ENCODE peak calls at places on chromosome 18, in four cellular contexts. L is K562; J is AG04450; T is CD4-positive, alpha-beta memory T cell. X is an unnamed sample.

GRCh38 chr18:50306944-50307343 is 19.5 kb upstream of the CXXC1 start:
- DNase-seq in J (no peak), L (no peak), T (no peak), X (no peak)

GRCh38 chr18:79442508-79443221 is 46.9 kb downstream of the NFATC1 start:
- DNase-seq in T (no peak), J (no peak), L (no peak), X (no peak)

GRCh38 chr18:44047585-44047984 is 633.1 kb upstream of the SETBP1 start:
- DNase-seq in T (no peak), L (no peak), J (no peak), X (no peak)

GRCh38 chr18:63963610-63964256 is 6.1 kb upstream of the SERPINB8 start:
- DNase-seq in L (no peak), J (peak), T (peak), X (peak)

GRCh38 chr18:50653402-50654093 is 93.7 kb downstream of the MAPK4 start:
- DNase-seq in L (no peak), T (no peak), J (no peak), X (no peak)

GRCh38 chr18:78812067-78812466 is 167.6 kb upstream of the SALL3 start:
- DNase-seq in J (no peak), L (no peak), T (no peak), X (no peak)

GRCh38 chr18:79924814-79925655 is 26.4 kb downstream of the SLC66A2 start:
- DNase-seq in T (no peak), L (no peak), J (no peak), X (no peak)

GRCh38 chr18:26357960-26358359 is 131.7 kb downstream of the TAF4B start:
- DNase-seq in L (no peak), J (no peak), T (no peak), X (no peak)

GRCh38 chr18:68918216-68918615 is 120.3 kb downstream of the CCDC102B start:
- DNase-seq in J (no peak), L (no peak), T (no peak), X (no peak)

GRCh38 chr18:8217041-8217564 is 392.1 kb upstream of the RAB12 start:
- DNase-seq in T (no peak), J (no peak), L (no peak), X (no peak)

GRCh38 chr18:76431437-76432273 is 63.4 kb downstream of the ZNF516 start:
- DNase-seq in J (no peak), L (peak), T (no peak), X (no peak)

GRCh38 chr18:52427521-52428175 is 87.7 kb downstream of the DCC start:
- DNase-seq in L (no peak), T (no peak), J (no peak), X (no peak)

GRCh38 chr18:9971313-9971920 is 57.6 kb downstream of the VAPA start:
- DNase-seq in J (peak), T (peak), L (peak), X (peak)
- H3K4me3 ChIP-seq in J (no peak), T (no peak), L (no peak), X (no peak)

DNA sequence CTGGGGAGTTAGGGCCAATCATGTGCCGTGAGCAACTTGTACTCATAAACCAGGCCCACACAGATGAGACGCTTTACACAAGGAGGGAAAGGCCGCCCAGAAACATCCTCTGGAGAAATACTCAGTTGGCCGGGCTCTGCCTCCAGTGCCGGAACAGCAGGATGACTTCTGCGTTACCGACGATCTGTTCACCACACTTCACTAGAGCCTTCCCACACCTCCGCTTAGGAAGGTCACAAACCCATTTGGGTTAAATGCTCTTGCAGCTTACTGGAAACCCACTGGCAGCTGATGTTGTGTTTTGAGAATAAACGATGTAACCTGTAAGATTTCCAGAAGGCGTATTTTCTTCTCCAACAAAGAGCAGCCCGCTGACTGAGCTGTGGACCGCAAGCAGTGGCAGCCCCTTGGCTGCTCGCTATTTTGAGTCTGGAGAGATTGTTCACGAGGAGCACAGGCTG is 44.1 kb downstream of the COLEC12 start:
- DNase-seq in T (no peak), L (no peak), J (no peak), X (no peak)
- H3K4me3 ChIP-seq in T (no peak), L (no peak), J (peak), X (no peak)

DNA sequence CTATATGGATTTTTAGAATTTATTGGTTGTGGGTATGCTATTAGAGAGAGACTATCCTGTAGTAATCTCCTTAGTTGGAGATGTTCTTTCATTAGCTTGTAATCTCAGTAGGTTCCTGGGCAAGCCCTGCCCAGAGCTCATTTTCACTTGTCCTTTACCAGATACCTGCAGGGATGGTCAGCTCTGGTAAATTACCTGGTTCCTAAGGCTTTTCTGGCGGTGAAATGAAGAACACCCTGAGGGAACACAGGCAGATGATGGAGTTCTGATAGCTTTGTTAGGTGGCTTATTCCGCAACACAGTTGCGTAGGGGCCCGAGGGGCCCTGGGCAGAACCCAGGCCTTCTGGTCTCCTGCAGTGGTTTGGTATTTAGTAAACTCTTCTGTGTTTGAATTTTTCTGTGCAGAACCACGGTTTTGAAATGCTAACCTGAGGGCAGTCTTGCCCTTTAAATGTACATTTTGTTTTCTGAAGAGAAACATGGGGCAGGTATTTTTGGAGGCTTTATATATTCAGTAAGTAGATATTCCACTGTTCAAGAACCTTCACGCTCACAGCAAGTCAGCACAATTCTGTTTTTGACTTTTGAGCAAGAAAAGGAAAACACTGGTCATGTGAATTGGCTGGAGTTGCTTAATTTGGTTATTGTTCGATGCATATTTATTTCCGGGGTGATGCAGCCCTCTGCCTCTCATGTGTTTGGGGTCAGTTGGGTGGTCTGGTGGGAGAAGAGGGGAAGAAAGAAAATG is 22.4 kb downstream of the ZNF532 start:
- DNase-seq in L (no peak), J (no peak), T (no peak), X (no peak)
- H3K4me3 ChIP-seq in L (no peak), J (no peak), T (no peak), X (no peak)

GRCh38 chr18:58106674-58107058 is 62.6 kb downstream of the NEDD4L start:
- DNase-seq in T (no peak), J (no peak), L (no peak), X (no peak)
- H3K4me3 ChIP-seq in T (no peak), J (no peak), L (no peak), X (no peak)

DNA sequence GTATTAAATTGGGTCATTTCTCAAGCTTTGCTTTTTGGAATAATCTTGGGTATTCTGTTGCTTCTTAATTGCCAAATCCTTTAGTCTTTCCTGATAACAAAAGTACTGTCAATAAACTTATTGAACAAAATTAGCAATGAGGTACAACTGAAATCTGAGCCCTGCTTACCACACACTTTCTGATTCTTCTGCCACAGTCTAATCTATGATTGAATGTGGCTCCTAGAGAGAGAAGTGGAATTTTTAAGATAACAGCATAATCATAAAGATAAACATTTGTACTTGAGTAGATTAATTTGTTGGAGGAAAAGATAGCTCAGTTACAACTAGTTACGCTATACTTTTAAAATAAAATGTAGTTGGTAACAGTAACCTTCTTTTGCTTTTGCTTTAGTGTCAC is 354.8 kb downstream of the CELF4 start:
- DNase-seq in J (no peak), L (no peak), T (no peak), X (no peak)
- H3K4me3 ChIP-seq in J (no peak), L (no peak), T (no peak), X (no peak)

DNA sequence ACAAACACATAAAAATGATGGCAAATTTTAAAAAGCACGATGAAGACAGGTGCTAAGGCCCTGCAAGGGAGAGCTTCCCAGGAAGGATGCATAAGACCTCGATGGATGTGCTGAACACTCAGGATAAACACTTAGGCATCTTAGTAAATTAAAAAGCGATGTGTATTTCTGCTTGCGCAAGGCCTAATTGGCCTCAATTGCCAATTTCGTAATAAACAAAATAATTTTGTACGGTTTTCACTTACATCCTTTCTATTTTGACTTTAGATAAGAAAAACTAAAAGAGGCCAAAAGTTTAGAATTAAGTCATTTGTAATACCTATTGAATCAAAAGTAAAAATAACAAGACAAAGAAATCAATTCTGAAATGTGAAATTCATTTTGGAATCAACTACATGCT is 189.1 kb downstream of the TCF4 start:
- DNase-seq in J (no peak), T (no peak), L (no peak), X (no peak)
- H3K4me3 ChIP-seq in J (no peak), T (no peak), L (no peak), X (no peak)

GRCh38 chr18:48939368-48940097 is 11.2 kb downstream of the SMAD7 start:
- DNase-seq in L (no peak), J (no peak), T (peak), X (no peak)

GRCh38 chr18:48938827-48939367 is 11.9 kb downstream of the SMAD7 start:
- DNase-seq in T (peak), L (no peak), J (no peak), X (no peak)

GRCh38 chr18:48940854-48941531 is 9.8 kb downstream of the SMAD7 start:
- DNase-seq in L (no peak), J (no peak), T (peak), X (no peak)

GRCh38 chr18:48935433-48935774 is 15.4 kb downstream of the SMAD7 start:
- DNase-seq in T (no peak), J (no peak), L (no peak), X (no peak)

DNA sequence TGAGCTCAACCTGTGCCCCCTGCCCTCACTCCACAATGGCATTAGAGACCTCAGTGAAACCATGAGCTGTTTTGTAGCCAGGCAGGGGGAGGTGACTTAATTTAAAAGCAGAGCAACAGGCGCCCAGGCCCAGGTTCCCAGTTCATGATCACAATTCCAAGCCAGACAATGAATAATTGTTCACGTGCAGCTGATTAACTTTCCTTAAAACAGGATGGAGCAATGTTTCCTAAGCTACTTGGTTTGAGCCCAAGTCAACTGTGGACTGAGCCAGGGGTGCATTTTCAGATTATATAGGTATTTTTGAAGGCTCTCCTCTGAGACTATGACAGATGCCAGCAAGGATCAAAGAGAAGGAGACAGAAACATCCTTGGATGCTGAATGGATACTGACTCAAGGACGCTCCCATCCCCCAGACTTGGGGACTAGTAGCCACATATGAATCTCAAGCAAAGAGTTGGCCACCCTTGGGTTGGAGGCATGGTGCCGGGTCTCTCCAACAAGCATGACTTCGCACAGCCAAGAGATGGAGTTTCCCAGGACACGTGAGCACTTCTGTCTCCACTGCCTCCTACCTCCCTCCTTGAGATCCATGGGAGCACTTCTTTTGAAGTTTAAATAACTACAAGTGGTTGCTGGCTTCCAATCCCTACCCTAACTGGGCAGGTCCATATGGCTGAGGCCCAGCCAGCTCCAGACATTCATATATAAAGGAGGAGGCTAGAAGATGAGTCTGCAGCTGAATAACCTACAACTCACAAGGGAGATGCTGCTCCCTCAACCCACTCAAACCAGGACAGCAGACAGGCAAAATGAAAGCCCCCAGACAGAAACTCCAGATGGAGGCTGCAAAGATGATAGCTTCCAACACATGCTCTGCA is 12.7 kb downstream of the SMAD7 start:
- DNase-seq in L (no peak), J (no peak), T (peak), X (no peak)
- H3K4me3 ChIP-seq in L (no peak), J (no peak), T (no peak), X (no peak)

GRCh38 chr18:35696307-35696706 is 114.8 kb downstream of the GALNT1 start:
- DNase-seq in J (no peak), T (no peak), L (no peak), X (no peak)
- H3K4me3 ChIP-seq in J (no peak), T (no peak), L (no peak), X (no peak)

X was measured in Caco-2.